ENCODE peak calls at places on chromosomes 2 and 18, in eight cellular contexts. O, U, G, J, K, V, S and M are unnamed samples.

GRCh38 chr2:237596856-237597679 is 6.5 kb upstream of the RAB17 start:
- DNase-seq in J (no peak), K (no peak), O (no peak), G (no peak), U (no peak), S (no peak), V (no peak), M (no peak)

GRCh38 chr2:158970522-158970855 is 2.0 kb downstream of the TANC1 start:
- DNase-seq in J (no peak), S (no peak), V (no peak), G (no peak), O (no peak), U (no peak), K (no peak), M (no peak)

GRCh38 chr2:122808286-122808969 is 1053.0 kb downstream of the TSN start:
- DNase-seq in O (no peak), V (no peak), K (no peak), J (no peak), U (no peak), G (no peak), S (no peak), M (no peak)

GRCh38 chr2:11967946-11968465 is 221.6 kb downstream of the LPIN1 start:
- DNase-seq in J (peak), O (no peak), S (no peak), G (peak), K (no peak), V (no peak), U (no peak), M (no peak)

GRCh38 chr2:80670763-80671162 is 366.2 kb upstream of the LRRTM1 start:
- DNase-seq in S (no peak), G (no peak), J (no peak), K (no peak), V (no peak), O (no peak), U (no peak), M (no peak)

GRCh38 chr2:162732946-162733698 is 105.4 kb downstream of the KCNH7 start:
- DNase-seq in K (no peak), V (peak), S (no peak), J (no peak), U (no peak), G (no peak), O (no peak), M (no peak)

GRCh38 chr2:164015328-164016123 is 279.7 kb upstream of the FIGN start:
- DNase-seq in S (no peak), O (no peak), G (peak), J (peak), V (no peak), K (no peak), U (no peak), M (no peak)

GRCh38 chr2:19829672-19830071 is 72.1 kb downstream of the TTC32 start:
- DNase-seq in K (no peak), V (no peak), S (no peak), J (no peak), O (no peak), U (no peak), G (no peak), M (no peak)

GRCh38 chr2:146940016-146940685 is 904.7 kb upstream of the ACVR2A start:
- DNase-seq in V (no peak), O (no peak), K (no peak), J (no peak), U (no peak), S (no peak), G (no peak), M (no peak)

GRCh38 chr18:79982736-79983135 is 5.6 kb downstream of the TXNL4A start:
- DNase-seq in U (no peak), V (no peak), J (peak), O (no peak), S (no peak), K (no peak), G (no peak), M (no peak)

GRCh38 chr2:150403457-150403856 is 84.0 kb downstream of the RND3 start:
- DNase-seq in G (no peak), S (no peak), U (no peak), J (no peak), O (no peak), K (no peak), V (peak), M (no peak)

GRCh38 chr2:6353669-6354068 is 512.0 kb downstream of the CMPK2 start:
- DNase-seq in U (no peak), S (no peak), G (no peak), V (no peak), O (no peak), J (no peak), K (no peak), M (no peak)

GRCh38 chr18:25181581-25181980 is 170.4 kb downstream of the ZNF521 start:
- DNase-seq in K (no peak), V (peak), U (no peak), G (no peak), J (no peak), S (no peak), O (no peak), M (no peak)

GRCh38 chr2:26086155-26086634 is 52.3 kb downstream of the RAB10 start:
- DNase-seq in V (no peak), S (no peak), J (no peak), U (no peak), O (no peak), G (no peak), K (no peak), M (no peak)

GRCh38 chr2:48551548-48551947 is 21.6 kb downstream of the STON1 start:
- DNase-seq in V (no peak), J (peak), K (no peak), S (no peak), G (no peak), U (no peak), O (no peak), M (no peak)

GRCh38 chr18:60146220-60146960 is 226.2 kb downstream of the MC4R start:
- DNase-seq in V (no peak), U (no peak), J (no peak), G (no peak), K (no peak), O (no peak), S (no peak), M (no peak)

GRCh38 chr2:185477452-185477851 is 261.2 kb upstream of the FSIP2 start:
- DNase-seq in V (no peak), O (no peak), J (no peak), U (no peak), K (no peak), G (no peak), S (no peak), M (no peak)

GRCh38 chr2:241894681-241895426 is 25.3 kb downstream of the RTP5 start:
- DNase-seq in O (no peak), U (no peak), V (no peak), G (no peak), S (no peak), J (peak), K (peak), M (no peak)

GRCh38 chr2:133262888-133263287 is 305.4 kb downstream of the NCKAP5 start:
- DNase-seq in U (no peak), O (no peak), K (no peak), J (no peak), V (no peak), G (peak), S (no peak), M (no peak)

GRCh38 chr2:189411860-189412259 is 29.4 kb upstream of the WDR75 start:
- DNase-seq in J (no peak), O (no peak), S (no peak), U (no peak), V (no peak), G (no peak), K (no peak), M (no peak)

GRCh38 chr2:85988914-85989270 is 100.1 kb upstream of the ST3GAL5 start:
- DNase-seq in O (no peak), U (no peak), S (peak), G (no peak), V (no peak), K (no peak), J (no peak), M (no peak)

GRCh38 chr18:55322176-55322735 is 265.7 kb downstream of the TCF4 start:
- DNase-seq in G (peak), U (no peak), J (peak), V (peak), K (peak), S (no peak), O (no peak), M (no peak)

GRCh38 chr18:55783921-55784320 is 195.9 kb upstream of the TCF4 start:
- DNase-seq in V (no peak), U (no peak), K (no peak), S (no peak), O (no peak), G (no peak), J (no peak), M (no peak)

GRCh38 chr2:139813340-139813739 is 1033.2 kb upstream of the NXPH2 start:
- DNase-seq in V (no peak), G (no peak), K (no peak), S (no peak), J (no peak), O (no peak), U (no peak), M (no peak)

GRCh38 chr2:210038078-210038477 is 35.6 kb downstream of the RPE start:
- DNase-seq in V (no peak), G (no peak), S (no peak), U (no peak), J (no peak), O (no peak), K (no peak), M (no peak)

GRCh38 chr18:3411327-3411726 is 38.6 kb upstream of the TGIF1 start:
- DNase-seq in U (no peak), V (no peak), S (no peak), J (no peak), K (no peak), O (no peak), G (no peak), M (no peak)

GRCh38 chr18:13455960-13456471 is 237.5 kb downstream of the LDLRAD4 start:
- DNase-seq in U (no peak), S (no peak), O (no peak), J (peak), V (no peak), G (no peak), K (no peak), M (no peak)

GRCh38 chr2:8889978-8890377 is 52.6 kb upstream of the KIDINS220 start:
- DNase-seq in S (no peak), U (no peak), O (no peak), G (no peak), K (no peak), V (no peak), J (peak), M (no peak)

GRCh38 chr2:125169022-125169763 is 1144.1 kb downstream of the CNTNAP5 start:
- DNase-seq in J (no peak), G (no peak), U (no peak), O (no peak), S (no peak), K (no peak), V (no peak), M (no peak)

GRCh38 chr2:54161660-54162059 is 46.2 kb downstream of the ACYP2 start:
- DNase-seq in U (no peak), S (no peak), G (no peak), V (no peak), J (no peak), K (no peak), O (no peak), M (no peak)

GRCh38 chr2:217671043-217671442 is 331.8 kb downstream of the TNS1 start:
- DNase-seq in K (no peak), U (no peak), J (no peak), S (no peak), O (no peak), G (no peak), V (no peak), M (no peak)

GRCh38 chr2:217669831-217670230 is 333.0 kb downstream of the TNS1 start:
- DNase-seq in S (no peak), V (no peak), K (no peak), G (no peak), J (no peak), O (no peak), U (no peak), M (no peak)

GRCh38 chr2:217664761-217665160 is 338.0 kb downstream of the TNS1 start:
- DNase-seq in O (no peak), U (no peak), K (no peak), S (no peak), J (no peak), G (no peak), V (no peak), M (no peak)

GRCh38 chr2:217666338-217666737 is 336.5 kb downstream of the TNS1 start:
- DNase-seq in G (no peak), K (no peak), U (no peak), J (no peak), V (no peak), O (no peak), S (no peak), M (no peak)

DNA sequence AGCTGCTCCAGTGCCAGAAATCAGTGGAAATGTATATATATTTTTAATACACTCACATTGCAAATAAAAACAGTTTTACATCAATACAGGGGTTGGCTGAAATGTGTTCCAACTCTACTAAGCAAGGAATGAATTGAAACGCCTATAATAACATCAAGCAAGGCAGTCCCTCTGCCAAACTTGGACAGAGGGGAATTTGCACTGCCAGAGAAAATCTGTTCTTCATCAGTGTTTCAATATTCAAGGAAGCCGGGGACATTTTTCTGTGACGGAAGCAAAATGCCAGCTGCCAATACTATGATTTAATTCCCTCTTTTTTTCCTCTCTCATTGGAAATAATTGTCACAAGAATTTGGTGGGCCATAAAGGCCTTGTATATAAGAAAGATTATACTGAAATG is 335.2 kb downstream of the TNS1 start:
- DNase-seq in S (no peak), V (no peak), J (peak), G (no peak), O (no peak), U (no peak), K (no peak), M (no peak)
- H3K27ac ChIP-seq in S (no peak), V (no peak), J (peak), G (no peak), O (no peak), U (no peak), K (peak), M (peak)

DNA sequence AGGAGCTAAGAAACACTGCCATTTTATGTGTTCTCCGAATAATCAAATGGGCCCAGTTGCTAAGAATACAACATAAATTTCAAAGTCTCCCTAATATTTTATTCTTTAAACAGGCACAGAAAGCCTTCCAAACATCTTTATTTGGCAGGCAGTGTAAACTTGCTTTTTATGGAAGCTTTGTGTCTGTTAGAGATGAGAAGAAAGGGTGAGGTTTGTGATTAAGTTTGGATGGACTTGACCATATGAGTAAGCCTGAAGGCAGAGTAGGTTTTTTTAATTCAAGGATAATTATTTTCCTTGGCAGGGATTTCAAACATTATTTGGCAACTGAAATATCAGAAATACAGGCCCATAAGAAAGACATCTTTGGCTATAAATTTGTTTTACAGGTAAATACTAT is 62.9 kb downstream of the COX7A2L start:
- DNase-seq in G (no peak), U (no peak), J (no peak), K (no peak), O (no peak), V (no peak), S (no peak), M (no peak)
- H3K27ac ChIP-seq in G (no peak), U (no peak), J (no peak), K (no peak), O (no peak), V (no peak), S (peak), M (peak)

DNA sequence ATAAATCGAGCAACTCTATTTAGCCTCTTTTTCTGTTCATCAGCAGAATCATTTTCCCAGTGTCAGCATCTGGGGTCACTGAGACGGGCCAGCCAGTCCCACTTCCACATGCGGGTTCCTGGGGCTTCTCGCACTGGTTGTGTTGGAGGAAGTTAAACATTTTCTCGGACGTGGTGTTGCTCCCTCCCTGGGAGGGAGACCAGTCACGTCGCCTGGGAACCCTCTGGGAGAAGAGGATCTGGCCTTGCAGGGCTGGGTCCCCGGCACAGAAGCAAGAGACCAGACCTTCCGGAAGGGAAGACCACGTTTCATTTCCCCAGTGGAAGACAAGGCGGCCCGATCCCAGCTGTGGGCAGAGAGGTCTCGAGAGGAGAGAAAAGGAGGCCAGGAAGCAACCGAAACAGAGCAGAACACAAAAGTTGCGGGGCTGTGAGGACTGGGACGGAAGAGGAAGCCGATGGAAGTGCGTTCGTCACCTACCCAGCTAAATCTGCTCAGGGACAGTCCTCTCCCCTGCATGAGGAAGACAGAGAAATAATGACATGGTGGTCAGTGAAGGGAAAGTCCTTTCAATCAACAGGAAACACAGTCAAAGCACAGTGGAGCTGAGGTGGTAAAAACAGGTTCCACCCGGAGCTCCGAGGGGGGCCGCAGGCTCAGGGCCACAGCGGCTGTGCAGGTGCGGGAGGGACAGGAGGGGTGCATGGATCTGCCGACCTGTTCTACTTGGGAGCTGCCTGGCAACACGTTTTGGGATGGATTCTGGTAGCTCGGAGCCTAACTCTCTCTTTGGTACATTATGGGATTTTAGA is 144.4 kb downstream of the MBP start:
- DNase-seq in O (no peak), U (no peak), G (no peak), K (no peak), J (no peak), S (no peak), V (no peak), M (no peak)
- H3K27ac ChIP-seq in O (no peak), U (no peak), G (no peak), K (no peak), J (no peak), S (no peak), V (no peak), M (peak)

GRCh38 chr2:82837588-82838304 is 1621.3 kb downstream of the SUCLG1 start:
- DNase-seq in V (no peak), J (no peak), K (no peak), S (no peak), U (no peak), O (no peak), G (no peak), M (no peak)
- H3K27ac ChIP-seq in V (no peak), J (no peak), K (no peak), S (no peak), U (no peak), O (no peak), G (no peak), M (no peak)

GRCh38 chr2:46708492-46708891 is 207.1 kb downstream of the MCFD2 start:
- DNase-seq in U (no peak), K (no peak), V (no peak), J (no peak), S (no peak), O (no peak), G (no peak), M (no peak)
- H3K27ac ChIP-seq in U (no peak), K (no peak), V (no peak), J (no peak), S (no peak), O (no peak), G (no peak), M (no peak)

DNA sequence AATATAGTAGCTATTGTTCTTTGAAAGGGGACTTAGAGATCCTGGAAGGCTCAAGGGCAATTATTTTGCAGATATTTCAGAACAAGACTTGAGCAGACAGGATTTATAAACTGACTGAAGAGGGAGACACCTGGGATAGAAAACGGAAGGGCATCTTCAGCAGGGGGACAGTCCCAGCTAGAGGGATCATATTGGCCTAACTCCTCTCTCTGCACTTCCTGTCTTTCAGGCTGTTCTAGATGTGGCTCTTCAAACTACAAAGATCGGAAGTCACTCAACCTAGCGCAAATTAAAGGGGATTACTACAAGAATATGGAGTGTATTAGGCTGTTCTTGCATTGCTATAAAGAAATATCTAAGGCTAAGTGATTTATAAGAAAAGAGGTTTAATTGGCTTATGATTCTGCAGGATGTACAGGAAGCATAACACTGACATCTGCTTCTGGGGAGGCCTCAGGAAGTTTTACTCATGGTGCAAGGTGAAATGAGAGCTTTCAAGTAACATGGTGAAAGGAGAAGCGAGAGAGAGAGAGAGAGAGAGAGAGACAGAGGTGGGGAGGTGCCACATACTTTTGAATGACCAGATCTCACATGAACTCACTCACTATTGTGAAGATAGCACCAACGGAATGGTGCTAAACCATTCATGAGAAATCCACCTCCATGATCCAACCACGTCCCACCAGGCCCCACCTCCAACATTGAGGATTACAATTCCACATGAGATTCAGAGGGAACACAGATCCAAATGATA is 5.3 kb upstream of the CTIF start:
- DNase-seq in K (no peak), G (no peak), O (no peak), J (no peak), V (no peak), U (no peak), S (no peak), M (no peak)
- H3K27ac ChIP-seq in K (no peak), G (no peak), O (no peak), J (no peak), V (no peak), U (no peak), S (no peak), M (no peak)

DNA sequence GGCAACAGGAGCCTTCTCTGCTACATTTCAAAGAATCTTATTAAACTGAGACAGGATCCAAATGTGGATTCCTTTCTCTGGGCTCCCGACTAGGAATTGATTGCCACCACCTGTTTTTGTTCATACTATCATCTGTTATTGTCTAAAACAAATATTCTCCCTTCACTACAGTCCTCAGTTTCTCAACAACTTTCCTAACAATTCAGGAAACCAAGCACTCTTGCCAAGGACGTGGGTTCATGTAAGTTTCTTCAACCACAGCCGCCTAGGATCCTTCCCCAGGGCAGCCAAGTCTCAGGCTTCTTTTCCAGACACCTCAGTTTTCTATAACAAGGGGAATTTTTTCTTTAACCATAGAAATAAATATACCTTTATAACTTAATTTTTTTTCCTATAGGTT is 39.5 kb upstream of the AGPS start:
- DNase-seq in V (no peak), S (no peak), J (no peak), G (no peak), O (no peak), K (no peak), U (no peak), M (no peak)
- H3K27ac ChIP-seq in V (no peak), S (no peak), J (no peak), G (no peak), O (no peak), K (peak), U (no peak), M (peak)